ENCODE peak calls at places on chromosome X, in five cellular contexts. One of them, this sample, is unnamed.
A peak's percentile ranks its signal among the peaks of the same experiment; 100 is the strongest.

GRCh38 chrX:152925835-152926234 is 28.0 kb downstream of the ZNF185 start:
- DNase-seq in AG08395: no peak
- DNase-seq in sigmoid colon: no peak
- DNase-seq in T1000: no peak
- DNase-seq in breast epithelium: no peak
- DNase-seq in this sample: no peak

GRCh38 chrX:2903366-2903765 is 25.8 kb downstream of the ARSD start:
- DNase-seq in AG08395: no peak
- DNase-seq in sigmoid colon: no peak
- DNase-seq in T1000: no peak
- DNase-seq in breast epithelium: no peak
- DNase-seq in this sample: no peak

GRCh38 chrX:120514236-120514635 is 45.1 kb upstream of the LAMP2 start:
- DNase-seq in AG08395: peak; percentile 7
- DNase-seq in sigmoid colon: no peak
- DNase-seq in T1000: no peak
- DNase-seq in breast epithelium: no peak
- DNase-seq in this sample: peak; percentile 31

GRCh38 chrX:134423606-134424005 is 36.4 kb upstream of the HPRT1 start:
- DNase-seq in AG08395: peak; percentile 44
- DNase-seq in sigmoid colon: no peak
- DNase-seq in T1000: no peak
- DNase-seq in breast epithelium: no peak
- DNase-seq in this sample: no peak

GRCh38 chrX:132491191-132491590 is 2.4 kb upstream of the MBNL3 start:
- DNase-seq in AG08395: no peak
- DNase-seq in sigmoid colon: no peak
- DNase-seq in T1000: no peak
- DNase-seq in breast epithelium: no peak
- DNase-seq in this sample: peak; percentile 23

GRCh38 chrX:87299563-87300160 is 217.9 kb upstream of the KLHL4 start:
- DNase-seq in AG08395: peak; percentile 4
- DNase-seq in sigmoid colon: no peak
- DNase-seq in T1000: no peak
- DNase-seq in breast epithelium: no peak
- DNase-seq in this sample: no peak

GRCh38 chrX:154696328-154697045 is 43.1 kb upstream of the CTAG2 start:
- DNase-seq in AG08395: peak; percentile 82
- DNase-seq in sigmoid colon: no peak
- DNase-seq in T1000: no peak
- DNase-seq in breast epithelium: no peak
- DNase-seq in this sample: peak; percentile 2

GRCh38 chrX:70969635-70970481 is 39.0 kb upstream of the SLC7A3 start:
- DNase-seq in AG08395: no peak
- DNase-seq in sigmoid colon: no peak
- DNase-seq in T1000: no peak
- DNase-seq in breast epithelium: no peak
- DNase-seq in this sample: no peak

GRCh38 chrX:100680756-100681155 is 36.8 kb downstream of the SRPX2 start:
- DNase-seq in AG08395: no peak
- DNase-seq in sigmoid colon: no peak
- DNase-seq in T1000: no peak
- DNase-seq in breast epithelium: no peak
- DNase-seq in this sample: no peak

GRCh38 chrX:23493941-23494374 is 159.3 kb downstream of the PTCHD1 start:
- DNase-seq in AG08395: no peak
- DNase-seq in sigmoid colon: no peak
- DNase-seq in T1000: peak; percentile 32
- DNase-seq in breast epithelium: no peak
- DNase-seq in this sample: no peak

GRCh38 chrX:72045552-72046277 is 86.0 kb downstream of the RTL5 start:
- DNase-seq in AG08395: no peak
- DNase-seq in sigmoid colon: no peak
- DNase-seq in T1000: no peak
- DNase-seq in breast epithelium: peak; percentile 70
- DNase-seq in this sample: peak; percentile 2

GRCh38 chrX:111671668-111672067 is 9.3 kb upstream of the ALG13 start:
- DNase-seq in AG08395: peak; percentile 11
- DNase-seq in sigmoid colon: no peak
- DNase-seq in T1000: no peak
- DNase-seq in breast epithelium: no peak
- DNase-seq in this sample: no peak

GRCh38 chrX:148049441-148049840 is 68.3 kb downstream of the FMR1NB start:
- DNase-seq in AG08395: peak; percentile 20
- DNase-seq in sigmoid colon: no peak
- DNase-seq in T1000: no peak
- DNase-seq in breast epithelium: no peak
- DNase-seq in this sample: peak; percentile 4

GRCh38 chrX:131802836-131803626 is 220.1 kb upstream of the STK26 start:
- DNase-seq in AG08395: peak; percentile 40
- DNase-seq in sigmoid colon: peak; percentile 88
- DNase-seq in T1000: no peak
- DNase-seq in breast epithelium: peak; percentile 80
- DNase-seq in this sample: no peak

GRCh38 chrX:115023811-115024210 is 6.4 kb upstream of the IL13RA2 start:
- DNase-seq in AG08395: no peak
- DNase-seq in sigmoid colon: no peak
- DNase-seq in T1000: no peak
- DNase-seq in breast epithelium: no peak
- DNase-seq in this sample: no peak

GRCh38 chrX:106000203-106000602 is 38.3 kb downstream of the SERPINA7 start:
- DNase-seq in AG08395: no peak
- DNase-seq in sigmoid colon: no peak
- DNase-seq in T1000: no peak
- DNase-seq in breast epithelium: no peak
- DNase-seq in this sample: no peak

GRCh38 chrX:22147942-22148341 is 115.8 kb downstream of the PHEX start:
- DNase-seq in AG08395: no peak
- DNase-seq in sigmoid colon: no peak
- DNase-seq in T1000: no peak
- DNase-seq in breast epithelium: no peak
- DNase-seq in this sample: no peak

GRCh38 chrX:136032370-136032769 is 47.1 kb downstream of the SLC9A6 start:
- DNase-seq in AG08395: no peak
- DNase-seq in sigmoid colon: no peak
- DNase-seq in T1000: no peak
- DNase-seq in breast epithelium: no peak
- DNase-seq in this sample: no peak

GRCh38 chrX:110001702-110002299 is 1.1 kb upstream of the TMEM164 start:
- DNase-seq in AG08395: no peak
- DNase-seq in sigmoid colon: no peak
- DNase-seq in T1000: no peak
- DNase-seq in breast epithelium: no peak
- DNase-seq in this sample: no peak

GRCh38 chrX:96919672-96920071 is 36.0 kb downstream of the RPA4 start:
- DNase-seq in AG08395: no peak
- DNase-seq in sigmoid colon: no peak
- DNase-seq in T1000: no peak
- DNase-seq in breast epithelium: no peak
- DNase-seq in this sample: no peak

GRCh38 chrX:8090906-8091305 is 80.2 kb downstream of the VCX2 start:
- DNase-seq in AG08395: no peak
- DNase-seq in sigmoid colon: no peak
- DNase-seq in T1000: no peak
- DNase-seq in breast epithelium: no peak
- DNase-seq in this sample: no peak

GRCh38 chrX:132651411-132652086 is 162.7 kb upstream of the MBNL3 start:
- DNase-seq in AG08395: peak; percentile 34
- DNase-seq in sigmoid colon: no peak
- DNase-seq in T1000: no peak
- DNase-seq in breast epithelium: no peak
- DNase-seq in this sample: no peak

GRCh38 chrX:149498767-149499166 is 6.3 kb downstream of the IDS start:
- DNase-seq in AG08395: no peak
- DNase-seq in sigmoid colon: no peak
- DNase-seq in T1000: no peak
- DNase-seq in breast epithelium: no peak
- DNase-seq in this sample: no peak

GRCh38 chrX:48972214-48973164 is 845 bp upstream of the KCND1 start:
- DNase-seq in AG08395: peak; percentile 34
- DNase-seq in sigmoid colon: no peak
- DNase-seq in T1000: peak; percentile 53
- DNase-seq in breast epithelium: no peak
- DNase-seq in this sample: no peak

This sample was measured in Caki2.